ENCODE peak calls at places on chromosomes 11 and 22, in eight cellular contexts. T, B, P, Q, O, D, Z and C are unnamed samples.

GRCh38 chr22:36104435-36104834 is 56.1 kb downstream of the APOL3 start:
- DNase-seq in D (no peak), Q (no peak), B (no peak), O (no peak), T (no peak), P (no peak), Z (no peak), C (no peak)

GRCh38 chr11:131760191-131760951 is 390.0 kb downstream of the NTM start:
- DNase-seq in D (no peak), O (peak), Z (peak), P (no peak), T (no peak), B (no peak), Q (peak), C (no peak)

GRCh38 chr11:124608146-124608545 is 3.1 kb upstream of the PANX3 start:
- DNase-seq in P (no peak), O (no peak), Z (no peak), B (no peak), Q (no peak), T (no peak), D (no peak), C (no peak)

GRCh38 chr11:70769521-70769920 is 371.2 kb downstream of the CTTN start:
- DNase-seq in B (no peak), D (no peak), T (no peak), P (no peak), Z (no peak), Q (no peak), O (no peak), C (no peak)

GRCh38 chr11:112289588-112290461 is 29.2 kb upstream of the PLET1 start:
- DNase-seq in T (peak), P (peak), Q (peak), B (peak), Z (no peak), D (peak), O (peak), C (no peak)

GRCh38 chr11:27460571-27460970 is 12.0 kb downstream of the LGR4 start:
- DNase-seq in Q (no peak), B (no peak), T (no peak), Z (no peak), P (no peak), O (peak), D (no peak), C (no peak)

GRCh38 chr11:24082241-24082640 is 414.6 kb upstream of the LUZP2 start:
- DNase-seq in P (no peak), D (no peak), T (no peak), Q (no peak), B (no peak), O (no peak), Z (no peak), C (no peak)

GRCh38 chr11:15170698-15171097 is 56.0 kb downstream of the INSC start:
- DNase-seq in Q (no peak), O (no peak), Z (no peak), P (no peak), T (no peak), B (no peak), D (no peak), C (no peak)

GRCh38 chr11:35404397-35404775 is 15.0 kb downstream of the SLC1A2 start:
- DNase-seq in D (no peak), Z (no peak), B (peak), P (peak), O (peak), Q (peak), T (no peak), C (no peak)

GRCh38 chr22:43162412-43163150 is 11.2 kb downstream of the TSPO start:
- DNase-seq in Z (no peak), T (no peak), Q (no peak), D (no peak), P (no peak), B (no peak), O (no peak), C (no peak)

GRCh38 chr11:61054927-61055562 is 47.2 kb upstream of the CD5 start:
- DNase-seq in D (no peak), Q (no peak), B (no peak), T (no peak), P (no peak), Z (no peak), O (no peak), C (no peak)

GRCh38 chr22:49996532-49997220 is 15.9 kb downstream of the IL17REL start:
- DNase-seq in P (no peak), D (no peak), B (peak), O (no peak), T (no peak), Q (no peak), Z (no peak), C (no peak)

GRCh38 chr11:99424313-99425084 is 403.8 kb downstream of the CNTN5 start:
- DNase-seq in B (no peak), D (no peak), P (no peak), T (no peak), Q (no peak), Z (no peak), O (no peak), C (no peak)

GRCh38 chr22:36135306-36135705 is 25.2 kb downstream of the APOL3 start:
- DNase-seq in T (no peak), O (no peak), Z (no peak), B (no peak), Q (no peak), D (no peak), P (no peak), C (no peak)

GRCh38 chr11:126102436-126102894 is 39.8 kb upstream of the CDON start:
- DNase-seq in B (peak), T (no peak), Z (no peak), O (peak), P (peak), Q (no peak), D (no peak), C (no peak)

GRCh38 chr11:95088946-95089619 is 563 bp upstream of the ENDOD1 start:
- DNase-seq in B (no peak), O (no peak), Q (no peak), P (no peak), Z (no peak), D (no peak), T (no peak), C (no peak)

GRCh38 chr22:44658371-44658953 is 43.5 kb upstream of the PRR5 start:
- DNase-seq in D (no peak), P (peak), Z (peak), Q (no peak), O (peak), T (peak), B (peak), C (no peak)

GRCh38 chr11:72238040-72238450 is 5.9 kb downstream of the PHOX2A start:
- DNase-seq in D (no peak), Z (peak), O (peak), Q (peak), T (no peak), P (peak), B (peak), C (no peak)

GRCh38 chr11:75473684-75474083 is 40.7 kb upstream of the KLHL35 start:
- DNase-seq in B (no peak), D (no peak), T (no peak), Z (no peak), P (no peak), Q (no peak), O (no peak), C (no peak)

GRCh38 chr11:30706276-30706675 is 120.1 kb upstream of the MPPED2 start:
- DNase-seq in O (no peak), Q (no peak), Z (no peak), D (no peak), P (no peak), B (no peak), T (no peak), C (no peak)

GRCh38 chr11:6438979-6439571 is 1.7 kb downstream of the HPX start:
- DNase-seq in Q (peak), O (peak), D (peak), T (peak), Z (peak), B (peak), P (peak), C (no peak)

GRCh38 chr11:61749607-61750217 is 2.7 kb upstream of the MYRF start:
- DNase-seq in Z (no peak), B (no peak), T (no peak), D (no peak), P (no peak), Q (peak), O (peak), C (no peak)

GRCh38 chr22:47018010-47018910 is 255.8 kb downstream of the TBC1D22A start:
- DNase-seq in Q (no peak), O (no peak), B (peak), Z (no peak), T (no peak), P (no peak), D (no peak), C (no peak)

GRCh38 chr11:9231848-9232177 is 33.3 kb downstream of the DENND5A start:
- DNase-seq in T (no peak), P (no peak), O (peak), D (peak), B (no peak), Z (no peak), Q (no peak), C (no peak)

GRCh38 chr22:24485608-24486007 is 9.5 kb upstream of the UPB1 start:
- DNase-seq in O (peak), D (no peak), Q (no peak), B (no peak), Z (no peak), T (no peak), P (no peak), C (no peak)
- TF ChIP-seq CTCF in O (peak), D (no peak), Q (no peak), B (no peak), Z (peak), T (no peak), P (peak), C (peak)

DNA sequence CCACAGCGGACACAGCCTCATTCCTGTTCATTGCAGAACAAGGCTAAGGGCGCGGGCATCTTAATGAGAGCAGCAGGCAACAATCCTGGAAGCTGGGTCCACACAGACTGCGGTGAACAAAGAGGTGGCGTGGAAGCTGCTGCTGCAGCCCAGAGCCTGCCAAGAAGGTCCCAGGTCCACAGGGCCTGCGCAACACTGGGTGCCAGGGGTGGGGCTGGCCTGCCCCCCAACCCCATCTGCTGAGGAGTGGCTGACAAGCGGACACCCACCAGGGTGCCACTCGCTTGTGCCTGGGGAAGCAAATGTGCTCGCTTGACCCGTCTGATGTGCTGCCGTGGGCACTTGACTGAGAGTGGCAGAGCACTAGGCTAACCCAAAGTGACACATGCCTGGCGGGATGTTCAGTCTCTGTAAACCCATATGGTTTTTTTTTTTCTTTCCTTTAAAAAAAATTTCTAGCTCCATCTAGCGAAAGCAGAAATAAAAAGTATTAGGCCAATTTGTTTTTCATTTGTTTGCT is 83.2 kb upstream of the PITPNB start:
- DNase-seq in Z (no peak), D (no peak), P (no peak), B (no peak), T (no peak), Q (no peak), O (peak), C (no peak)
- TF ChIP-seq CTCF in Z (no peak), D (no peak), P (no peak), B (no peak), T (no peak), Q (no peak), O (peak), C (no peak)

GRCh38 chr22:38938221-38938620 is 19.2 kb upstream of the APOBEC3A start:
- DNase-seq in T (no peak), O (no peak), B (no peak), D (no peak), P (no peak), Z (no peak), Q (no peak), C (no peak)
- TF ChIP-seq CTCF in T (no peak), O (no peak), B (no peak), D (no peak), P (no peak), Z (no peak), Q (no peak), C (no peak)

GRCh38 chr22:37430941-37431340 is 3.7 kb upstream of the ELFN2 start:
- DNase-seq in B (no peak), Q (no peak), D (no peak), P (no peak), T (no peak), Z (no peak), O (no peak), C (no peak)

GRCh38 chr22:37427711-37428635 is 694 bp upstream of the ELFN2 start:
- DNase-seq in O (no peak), Q (no peak), P (no peak), D (no peak), T (no peak), Z (no peak), B (no peak), C (no peak)

GRCh38 chr22:37427128-37427710 is at the start of gene ELFN2:
- DNase-seq in B (no peak), P (peak), D (no peak), T (no peak), Q (peak), O (no peak), Z (no peak), C (no peak)

GRCh38 chr22:37426532-37427127 is 649 bp downstream of the ELFN2 start:
- DNase-seq in Q (no peak), T (no peak), P (no peak), Z (no peak), D (no peak), O (peak), B (no peak), C (no peak)

DNA sequence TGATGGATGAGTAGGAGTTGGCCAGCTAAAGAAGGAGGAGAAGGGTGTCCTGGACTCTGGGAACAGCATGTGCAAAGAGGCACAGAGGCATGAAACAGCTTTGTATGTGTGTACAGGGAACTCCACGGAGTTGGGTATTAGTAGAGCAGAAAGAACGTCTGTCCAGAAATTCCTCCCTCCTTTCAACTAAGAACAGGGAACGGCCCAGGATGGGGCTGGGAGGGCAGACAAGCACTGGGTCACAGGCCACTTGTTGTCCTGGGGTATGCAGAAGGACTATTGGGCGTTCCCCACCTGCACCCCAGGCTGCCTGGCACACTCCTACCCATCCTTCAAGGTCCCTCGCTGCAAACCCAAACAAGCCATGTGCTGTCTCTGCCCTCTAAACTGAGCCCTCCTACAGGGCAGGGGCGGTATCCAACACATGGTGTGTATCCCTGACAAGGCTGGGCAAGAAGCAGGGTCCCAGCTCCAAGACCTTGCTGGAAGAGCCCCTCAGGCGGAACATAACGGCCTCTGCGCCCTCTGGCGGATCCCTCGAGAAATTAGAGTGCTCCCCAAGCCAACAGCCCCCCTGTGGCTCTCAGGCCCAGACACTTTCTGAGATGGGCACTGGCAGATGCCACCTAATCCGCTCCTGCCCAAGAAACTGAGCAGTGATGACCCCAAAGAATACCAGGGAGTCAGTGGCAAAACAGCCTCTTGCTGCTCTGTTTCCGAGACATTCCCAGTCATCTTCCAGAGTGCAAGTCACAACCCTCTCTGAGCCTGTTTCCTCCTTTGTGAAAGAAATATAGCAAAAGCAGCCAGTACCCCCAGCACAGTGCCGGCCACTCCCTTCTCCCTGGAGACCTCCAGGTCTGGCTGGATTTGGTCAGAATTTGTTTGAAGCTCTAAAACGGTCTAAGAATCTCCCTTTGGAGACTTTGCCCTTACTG is 1.6 kb upstream of the ELFN2 start:
- DNase-seq in B (peak), Z (peak), Q (peak), O (peak), T (no peak), P (peak), D (no peak), C (no peak)
- TF ChIP-seq CTCF in B (peak), Z (peak), Q (peak), O (peak), T (no peak), P (peak), D (peak), C (peak)

GRCh38 chr22:23750374-23750743 is 553 bp downstream of the ZNF70 start:
- DNase-seq in Q (no peak), Z (no peak), O (no peak), T (no peak), D (no peak), P (no peak), B (no peak), C (no peak)

GRCh38 chr22:23749747-23750373 is 1.1 kb downstream of the ZNF70 start:
- DNase-seq in B (no peak), D (peak), Z (peak), Q (no peak), T (no peak), O (no peak), P (no peak), C (no peak)

GRCh38 chr22:23751441-23751996 is 607 bp upstream of the ZNF70 start:
- DNase-seq in P (peak), Z (no peak), O (no peak), B (peak), D (no peak), T (no peak), Q (peak), C (no peak)

GRCh38 chr22:23752090-23752691 is 1.3 kb upstream of the ZNF70 start:
- DNase-seq in B (peak), Z (no peak), Q (no peak), T (no peak), P (no peak), D (no peak), O (no peak), C (no peak)

DNA sequence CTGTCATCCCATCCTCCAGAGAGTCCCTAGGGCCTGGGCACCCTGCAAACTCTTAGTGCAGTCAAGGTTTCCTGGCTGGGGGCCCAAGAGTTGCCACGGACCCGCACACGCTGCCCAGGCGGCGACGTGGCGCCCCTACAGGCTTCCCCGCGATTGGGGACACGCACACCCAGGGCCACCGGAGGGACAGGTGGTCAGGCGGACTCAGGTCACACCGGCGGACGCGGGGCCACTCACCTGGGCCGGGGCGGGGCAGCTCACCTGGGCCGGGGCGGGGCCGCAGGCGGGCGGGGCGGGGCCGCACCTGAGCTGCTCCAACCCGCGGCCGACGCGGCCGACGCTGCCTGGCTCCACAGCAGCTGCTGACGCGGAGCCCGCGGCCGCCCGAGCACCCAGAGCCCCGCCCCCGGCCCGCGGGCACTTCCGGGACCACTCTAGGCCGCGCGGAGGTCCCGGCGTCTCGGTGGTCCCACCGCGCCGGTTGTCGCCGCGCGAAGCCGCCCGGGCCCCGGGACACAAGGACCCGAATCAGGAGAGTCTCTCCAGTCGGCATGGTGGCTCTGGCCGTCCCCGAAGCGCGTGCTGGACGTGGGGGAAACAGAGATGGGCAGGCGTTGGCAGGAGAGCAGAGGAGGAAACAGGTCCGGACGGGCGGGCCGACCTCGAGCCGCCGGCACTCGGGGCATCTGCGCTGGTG is at the start of gene ZNF70:
- DNase-seq in Z (peak), D (peak), P (peak), O (peak), B (peak), Q (peak), T (peak), C (no peak)
- TF ChIP-seq CTCF in Z (peak), D (peak), P (peak), O (peak), B (peak), Q (no peak), T (no peak), C (peak)

GRCh38 chr22:40156001-40156516 is 21.7 kb upstream of the TNRC6B start:
- DNase-seq in B (peak), T (no peak), Z (no peak), O (peak), D (no peak), P (peak), Q (no peak), C (no peak)
- TF ChIP-seq CTCF in B (no peak), T (no peak), Z (peak), O (peak), D (no peak), P (peak), Q (no peak), C (peak)

GRCh38 chr11:121337740-121338272 is 45.2 kb downstream of the SC5D start:
- DNase-seq in Z (no peak), B (no peak), O (no peak), T (peak), Q (no peak), D (peak), P (peak), C (no peak)

GRCh38 chr11:121336279-121336947 is 43.8 kb downstream of the SC5D start:
- DNase-seq in B (no peak), Q (no peak), T (no peak), O (no peak), P (no peak), Z (no peak), D (no peak), C (no peak)

GRCh38 chr11:121338536-121338935 is 46.0 kb downstream of the SC5D start:
- DNase-seq in D (no peak), P (no peak), Z (no peak), Q (no peak), O (no peak), T (no peak), B (no peak), C (no peak)

GRCh38 chr11:121337078-121337477 is 44.5 kb downstream of the SC5D start:
- DNase-seq in D (no peak), O (no peak), Z (no peak), T (no peak), Q (no peak), P (no peak), B (no peak), C (no peak)

GRCh38 chr11:121334973-121335711 is 42.6 kb downstream of the SC5D start:
- DNase-seq in B (no peak), T (no peak), P (no peak), O (peak), Q (no peak), Z (no peak), D (no peak), C (no peak)
- TF ChIP-seq CTCF in B (no peak), T (no peak), P (no peak), O (peak), Q (no peak), Z (peak), D (no peak), C (peak)